ENCODE peak calls at places on chromosomes 11 and 22, in four cellular contexts. T, Y, H and K are unnamed samples.

GRCh38 chr22:35842954-35843353 is 125.3 kb downstream of the APOL5 start:
- DNase-seq in T (peak), Y (peak), H (peak), K (no peak)

GRCh38 chr11:76919467-76919866 is 58.7 kb downstream of the ACER3 start:
- DNase-seq in T (no peak), Y (no peak), H (no peak), K (no peak)

GRCh38 chr22:48957311-48957986 is 870.2 kb downstream of the BRD1 start:
- DNase-seq in T (no peak), Y (no peak), H (no peak), K (no peak)

GRCh38 chr22:41288245-41288946 is 2.4 kb upstream of the RANGAP1 start:
- DNase-seq in T (peak), Y (peak), H (peak), K (no peak)

GRCh38 chr11:27783701-27784355 is 83.6 kb upstream of the BDNF start:
- DNase-seq in T (no peak), Y (no peak), H (no peak), K (no peak)

GRCh38 chr11:58923300-58923788 is 15.9 kb upstream of the GLYATL1 start:
- DNase-seq in T (peak), Y (peak), H (no peak), K (no peak)

GRCh38 chr11:128355558-128355957 is 231.8 kb downstream of the ETS1 start:
- DNase-seq in T (no peak), Y (no peak), H (no peak), K (no peak)

GRCh38 chr11:77455740-77456139 is 18.2 kb downstream of the PAK1 start:
- DNase-seq in T (no peak), Y (no peak), H (no peak), K (no peak)

GRCh38 chr11:97854877-97855276 is 1165.9 kb upstream of the CNTN5 start:
- DNase-seq in T (no peak), Y (no peak), H (no peak), K (no peak)
- H3K4me3 ChIP-seq in T (no peak), Y (no peak), H (no peak), K (no peak)

GRCh38 chr11:69011624-69012091 is 1.4 kb downstream of the MRGPRF start:
- DNase-seq in T (no peak), Y (no peak), H (no peak), K (no peak)

GRCh38 chr11:69009441-69010211 is 3.4 kb downstream of the MRGPRF start:
- DNase-seq in T (peak), Y (no peak), H (no peak), K (no peak)

GRCh38 chr11:69010361-69010891 is 2.6 kb downstream of the MRGPRF start:
- DNase-seq in T (peak), Y (no peak), H (no peak), K (no peak)

GRCh38 chr11:69012092-69013008 is 696 bp downstream of the MRGPRF start:
- DNase-seq in T (peak), Y (no peak), H (no peak), K (no peak)

DNA sequence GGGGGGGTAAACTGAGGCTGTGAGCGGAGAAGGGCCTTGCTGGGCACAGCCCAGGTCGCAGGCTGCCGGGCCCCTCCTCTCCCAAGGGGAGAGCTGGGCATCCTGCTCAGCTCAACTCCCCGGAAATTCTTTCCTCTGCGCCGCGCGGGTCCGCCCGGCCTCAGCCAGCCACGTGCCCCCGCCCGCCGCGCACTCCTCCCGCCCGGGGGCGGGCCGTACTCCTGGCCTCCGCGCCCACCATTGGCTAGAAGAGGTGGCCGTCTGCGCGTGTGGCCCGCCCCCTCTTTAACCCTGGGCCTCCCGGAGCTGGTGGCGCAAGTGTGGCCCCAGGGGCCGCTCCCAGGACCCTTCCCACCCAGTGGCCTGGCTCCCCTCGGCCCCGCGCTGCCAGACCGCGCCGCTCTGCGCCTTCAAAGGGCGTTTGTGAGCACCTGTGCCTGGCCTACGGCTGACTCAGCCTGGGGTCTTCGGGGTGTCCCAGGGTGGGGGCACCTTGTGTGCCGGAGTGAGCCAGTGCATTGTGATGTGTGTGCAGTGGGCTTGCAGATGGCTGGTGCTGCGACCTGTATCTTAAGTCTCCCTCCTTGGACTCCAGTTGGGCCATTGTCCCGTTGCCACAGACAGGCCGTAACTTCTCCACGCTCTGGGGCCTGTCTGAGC is 2.0 kb downstream of the MRGPRF start:
- DNase-seq in T (peak), Y (peak), H (no peak), K (no peak)
- H3K4me3 ChIP-seq in T (peak), Y (peak), H (no peak), K (peak)

GRCh38 chr11:31806186-31806943 is 4.8 kb downstream of the PAX6 start:
- DNase-seq in T (peak), Y (no peak), H (no peak), K (no peak)

GRCh38 chr11:31804439-31805036 is 6.6 kb downstream of the PAX6 start:
- DNase-seq in T (peak), Y (no peak), H (no peak), K (no peak)

GRCh38 chr11:31805629-31806185 is 5.4 kb downstream of the PAX6 start:
- DNase-seq in T (peak), Y (no peak), H (no peak), K (no peak)

GRCh38 chr11:31803813-31804438 is 7.2 kb downstream of the PAX6 start:
- DNase-seq in T (peak), Y (no peak), H (no peak), K (no peak)

GRCh38 chr11:31805037-31805628 is 6.0 kb downstream of the PAX6 start:
- DNase-seq in T (peak), Y (no peak), H (no peak), K (no peak)
- H3K4me3 ChIP-seq in T (no peak), Y (no peak), H (no peak), K (no peak)

DNA sequence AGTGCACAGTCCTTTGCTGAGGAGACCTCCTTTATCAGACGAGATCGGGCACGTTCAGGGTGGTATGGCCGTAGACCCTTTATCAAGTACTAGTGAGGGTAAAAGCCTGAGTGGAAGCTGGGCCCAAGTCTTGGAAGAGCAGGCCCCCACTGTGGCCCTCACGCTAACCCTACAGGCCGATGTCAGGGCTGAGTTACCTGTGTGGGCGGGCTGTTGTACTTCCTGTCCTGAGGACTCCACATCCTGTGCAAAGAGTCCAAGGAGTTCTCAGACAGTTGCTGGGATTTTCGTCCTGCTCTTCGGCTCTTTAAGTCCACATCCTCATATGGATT is 34.9 kb downstream of the RPL27A start:
- DNase-seq in T (no peak), Y (no peak), H (no peak), K (no peak)
- H3K4me3 ChIP-seq in T (peak), Y (no peak), H (no peak), K (no peak)

DNA sequence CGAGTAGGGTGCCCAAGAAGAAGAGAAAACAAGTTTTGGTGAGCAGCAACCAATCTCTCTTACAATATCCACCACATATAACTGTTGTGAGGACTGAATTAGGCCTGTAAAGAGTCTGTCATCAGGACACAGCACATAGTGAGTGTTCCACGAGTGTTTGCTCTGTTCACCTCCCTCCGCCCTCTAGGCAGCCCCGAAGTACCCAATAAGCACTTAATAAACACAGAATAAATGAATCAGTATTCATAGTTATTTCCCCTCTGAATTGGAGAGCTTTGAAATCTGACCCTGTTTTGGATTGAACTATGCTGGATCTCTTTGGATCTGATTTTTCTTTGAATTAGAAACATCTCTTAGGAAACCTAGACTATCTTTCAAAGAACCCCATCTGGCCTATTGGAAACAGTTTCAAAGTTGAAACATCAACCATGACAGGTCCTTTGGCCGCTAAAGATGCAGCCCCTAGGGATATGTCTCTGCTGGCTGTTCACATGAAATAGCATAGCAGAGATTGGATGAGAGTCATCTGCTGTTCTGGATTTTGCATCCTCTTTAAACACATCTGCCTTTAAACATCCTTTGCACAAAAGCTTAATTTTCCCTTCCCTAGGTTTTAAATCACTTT is 615.5 kb downstream of the NTM start:
- DNase-seq in T (no peak), Y (no peak), H (no peak), K (no peak)
- H3K4me3 ChIP-seq in T (no peak), Y (no peak), H (no peak), K (no peak)

GRCh38 chr11:133388975-133389568 is 143.2 kb downstream of the OPCML start:
- DNase-seq in T (no peak), Y (no peak), H (no peak), K (no peak)
- H3K4me3 ChIP-seq in T (no peak), Y (no peak), H (no peak), K (no peak)

GRCh38 chr11:65493367-65494176 is 5.3 kb upstream of the MALAT1 start:
- DNase-seq in T (peak), Y (peak), H (peak), K (no peak)

GRCh38 chr11:65491163-65491465 is 7.7 kb upstream of the MALAT1 start:
- DNase-seq in T (peak), Y (no peak), H (no peak), K (no peak)

GRCh38 chr11:65492637-65493366 is 6.0 kb upstream of the MALAT1 start:
- DNase-seq in T (peak), Y (no peak), H (no peak), K (no peak)

GRCh38 chr11:65492387-65492636 is 6.5 kb upstream of the MALAT1 start:
- DNase-seq in T (no peak), Y (no peak), H (no peak), K (no peak)

DNA sequence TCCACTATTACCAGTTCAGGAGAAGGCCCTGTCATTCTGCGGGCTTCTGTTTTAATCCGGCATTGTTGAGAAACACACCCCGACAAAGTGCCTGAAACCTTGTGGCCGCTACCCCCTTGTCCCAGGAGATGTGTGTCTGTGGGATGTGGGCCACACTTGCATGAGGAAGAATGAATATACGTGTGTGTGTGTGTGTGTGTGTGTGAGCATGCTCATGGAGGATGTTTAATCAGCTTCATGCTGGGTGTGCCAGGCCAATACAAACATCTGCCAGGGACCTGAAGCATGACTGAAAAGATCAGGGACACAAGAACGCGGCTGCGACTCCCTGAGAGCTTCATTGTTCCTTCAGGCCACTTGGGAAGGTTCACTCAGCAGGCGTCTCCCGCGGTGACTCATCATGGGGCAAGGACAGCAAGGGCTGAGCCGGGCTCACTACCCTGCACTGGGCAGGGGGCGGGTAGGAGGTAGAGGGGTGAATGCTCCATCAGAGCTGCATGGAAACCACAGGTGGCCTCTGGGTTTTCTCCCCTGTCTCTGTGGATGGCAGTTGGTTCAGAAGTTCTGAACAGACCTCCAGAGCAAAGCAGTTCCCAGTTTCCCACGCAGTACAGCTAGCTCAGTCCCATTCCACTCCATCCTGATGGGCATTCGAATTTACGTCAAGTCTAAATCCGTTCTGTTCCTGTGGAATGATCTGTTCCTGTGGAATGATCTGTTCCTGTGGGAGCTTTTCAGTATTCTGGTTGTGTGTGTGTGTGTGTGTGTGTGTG is 7.0 kb upstream of the MALAT1 start:
- DNase-seq in T (peak), Y (peak), H (peak), K (no peak)
- H3K4me3 ChIP-seq in T (no peak), Y (no peak), H (peak), K (no peak)

GRCh38 chr11:12799373-12799835 is 125.2 kb downstream of the TEAD1 start:
- DNase-seq in T (peak), Y (no peak), H (no peak), K (no peak)

GRCh38 chr11:12803086-12803826 is 129.0 kb downstream of the TEAD1 start:
- DNase-seq in T (peak), Y (no peak), H (no peak), K (no peak)

GRCh38 chr11:12800032-12800671 is 125.9 kb downstream of the TEAD1 start:
- DNase-seq in T (peak), Y (peak), H (peak), K (no peak)

GRCh38 chr11:12802418-12803085 is 128.3 kb downstream of the TEAD1 start:
- DNase-seq in T (peak), Y (peak), H (peak), K (no peak)

DNA sequence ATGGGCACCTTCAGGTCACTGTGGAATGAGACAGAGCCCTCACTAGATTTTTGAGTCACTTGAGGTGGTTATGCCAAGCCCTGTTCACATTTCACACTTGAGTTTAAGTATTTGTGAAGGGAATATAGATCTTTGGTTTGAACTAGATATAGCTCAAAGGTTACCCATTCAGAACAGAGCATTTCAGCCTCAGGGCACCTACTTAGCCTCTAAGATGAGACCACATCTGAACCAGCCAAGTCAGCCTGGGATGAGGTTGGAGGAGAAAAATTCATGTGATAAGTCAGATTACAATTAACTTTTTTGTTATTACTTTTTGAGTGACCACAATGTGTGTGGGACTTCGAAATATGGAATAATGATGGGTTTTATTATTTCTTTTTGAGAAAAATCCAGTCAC is 127.8 kb downstream of the TEAD1 start:
- DNase-seq in T (no peak), Y (no peak), H (no peak), K (no peak)
- H3K4me3 ChIP-seq in T (no peak), Y (no peak), H (no peak), K (no peak)